ENCODE peak calls at places on chromosomes 12 and 14, in ten cellular contexts. I is fibroblast of pulmonary artery, F is K562, G is lower lobe of right lung, S is epithelial cell of esophagus, X is PC-3, B is uterus, H is tibial nerve, R is tibial artery, A is colonic mucosa. Y is an unnamed sample.
A peak's percentile ranks its signal among the peaks of the same experiment; 100 is the strongest.

GRCh38 chr12:27515671-27516070 is 8.3 kb upstream of the PPFIBP1 start:
- DNase-seq in I (no peak), F (no peak), G (no peak), S (no peak), X (no peak), B (no peak), H (no peak), R (no peak), A (no peak), Y (no peak)

GRCh38 chr14:38944691-38945090 is 158.3 kb downstream of the SEC23A start:
- DNase-seq in I (peak; percentile 31), F (no peak), G (no peak), S (no peak), X (no peak), B (no peak), H (no peak), R (no peak), A (no peak), Y (no peak)

GRCh38 chr14:50726372-50727107 is 58.4 kb upstream of the SAV1 start:
- DNase-seq in I (peak; percentile 42), F (no peak), G (no peak), S (peak; percentile 67), X (peak; percentile 77), B (no peak), H (no peak), R (no peak), A (no peak), Y (peak; percentile 93)

GRCh38 chr14:64801800-64802199 is 77.9 kb downstream of the SPTB start:
- DNase-seq in I (peak; percentile 17), F (peak; percentile 40), G (no peak), S (peak; percentile 13), X (peak; percentile 59), B (no peak), H (no peak), R (no peak), A (no peak), Y (no peak)

GRCh38 chr12:91958816-91959215 is 186.8 kb downstream of the BTG1 start:
- DNase-seq in I (peak; percentile 43), F (no peak), G (no peak), S (peak; percentile 63), X (peak; percentile 51), B (no peak), H (no peak), R (no peak), A (no peak), Y (peak; percentile 25)

GRCh38 chr14:33573296-33573695 is 377.6 kb downstream of the EGLN3 start:
- DNase-seq in I (no peak), F (no peak), G (no peak), S (no peak), X (no peak), B (no peak), H (no peak), R (no peak), A (no peak), Y (no peak)

GRCh38 chr14:90354551-90355298 is 23.0 kb upstream of the NRDE2 start:
- DNase-seq in I (peak; percentile 11), F (no peak), G (no peak), S (no peak), X (no peak), B (no peak), H (no peak), R (no peak), A (no peak), Y (no peak)

GRCh38 chr14:49621114-49621881 is 699 bp downstream of the MGAT2 start:
- DNase-seq in I (peak; percentile 61), F (no peak), G (peak; percentile 90), S (no peak), X (peak; percentile 43), B (peak; percentile 72), H (peak; percentile 34), R (peak; percentile 72), A (peak; percentile 67), Y (no peak)

DNA sequence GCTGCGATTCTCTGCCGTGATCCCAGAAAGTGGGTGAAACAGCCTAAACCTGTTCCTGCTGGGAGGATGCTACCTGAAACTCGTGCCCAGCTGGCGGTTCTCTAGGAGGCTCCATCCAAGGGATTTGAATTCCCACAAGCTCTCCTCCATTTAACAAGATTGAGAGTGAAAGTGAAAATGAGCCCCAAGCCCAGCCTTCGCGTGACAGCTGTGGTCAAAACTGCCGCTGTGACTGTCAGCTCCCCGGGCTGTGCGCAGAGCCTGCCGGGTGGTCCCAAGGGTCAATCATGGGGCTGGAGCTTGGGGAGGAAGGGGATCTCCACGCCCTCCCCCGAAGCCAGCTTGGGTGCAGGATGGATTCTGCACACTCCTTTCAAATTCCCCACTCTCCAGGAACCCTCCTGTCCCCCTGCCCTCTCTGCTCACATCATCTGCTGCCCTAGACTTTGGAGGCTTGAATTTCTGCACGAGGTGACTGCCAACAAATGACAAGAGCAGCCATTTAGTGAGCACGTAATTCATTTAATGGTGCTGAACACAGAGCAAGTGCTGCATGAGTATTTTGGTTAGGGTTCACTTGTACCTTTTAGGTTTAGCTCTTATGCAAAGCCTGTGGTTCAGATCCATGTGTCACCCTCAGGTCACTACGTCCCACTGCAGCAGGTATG is 5.3 kb downstream of the ASB2 start:
- DNase-seq in I (no peak), F (no peak), G (peak; percentile 60), S (no peak), X (no peak), B (no peak), H (no peak), R (no peak), A (no peak), Y (no peak)
- H3K4me3 ChIP-seq in I (no peak overlapping the region), F (no peak overlapping the region), G (peak overlapping the region; percentile 49), S (no peak overlapping the region), X (peak overlapping the region; percentile 41), B (no peak overlapping the region), H (no peak overlapping the region), R (peak overlapping the region; percentile 43), A (peak overlapping the region; percentile 25), Y (peak overlapping the region; percentile 8)

GRCh38 chr14:68789002-68789797 is 3.7 kb downstream of the ZFP36L1 start:
- DNase-seq in I (peak; percentile 76), F (peak; percentile 73), G (peak; percentile 91), S (peak; percentile 70), X (peak; percentile 89), B (peak; percentile 84), H (peak; percentile 71), R (peak; percentile 82), A (peak; percentile 89), Y (no peak)

GRCh38 chr14:68791078-68791983 is 1.5 kb downstream of the ZFP36L1 start:
- DNase-seq in I (peak; percentile 39), F (no peak), G (no peak), S (no peak), X (peak; percentile 41), B (no peak), H (no peak), R (no peak), A (peak; percentile 60), Y (no peak)

GRCh38 chr14:68788275-68789001 is 4.4 kb downstream of the ZFP36L1 start:
- DNase-seq in I (peak; percentile 42), F (no peak), G (no peak), S (no peak), X (no peak), B (no peak), H (no peak), R (no peak), A (no peak), Y (no peak)

GRCh38 chr14:68790656-68791077 is 2.2 kb downstream of the ZFP36L1 start:
- DNase-seq in I (peak; percentile 33), F (no peak), G (no peak), S (no peak), X (peak; percentile 49), B (no peak), H (no peak), R (no peak), A (peak; percentile 43), Y (no peak)

GRCh38 chr14:68789798-68790655 is 2.8 kb downstream of the ZFP36L1 start:
- DNase-seq in I (peak; percentile 53), F (no peak), G (no peak), S (no peak), X (no peak), B (no peak), H (no peak), R (no peak), A (peak; percentile 52), Y (no peak)
- TF ChIP-seq CTCF in I (no peak), F (no peak), G (no peak), S (no peak), X (peak; percentile 9), B (no peak), H (no peak), R (no peak), A (no peak), Y (no peak)

DNA sequence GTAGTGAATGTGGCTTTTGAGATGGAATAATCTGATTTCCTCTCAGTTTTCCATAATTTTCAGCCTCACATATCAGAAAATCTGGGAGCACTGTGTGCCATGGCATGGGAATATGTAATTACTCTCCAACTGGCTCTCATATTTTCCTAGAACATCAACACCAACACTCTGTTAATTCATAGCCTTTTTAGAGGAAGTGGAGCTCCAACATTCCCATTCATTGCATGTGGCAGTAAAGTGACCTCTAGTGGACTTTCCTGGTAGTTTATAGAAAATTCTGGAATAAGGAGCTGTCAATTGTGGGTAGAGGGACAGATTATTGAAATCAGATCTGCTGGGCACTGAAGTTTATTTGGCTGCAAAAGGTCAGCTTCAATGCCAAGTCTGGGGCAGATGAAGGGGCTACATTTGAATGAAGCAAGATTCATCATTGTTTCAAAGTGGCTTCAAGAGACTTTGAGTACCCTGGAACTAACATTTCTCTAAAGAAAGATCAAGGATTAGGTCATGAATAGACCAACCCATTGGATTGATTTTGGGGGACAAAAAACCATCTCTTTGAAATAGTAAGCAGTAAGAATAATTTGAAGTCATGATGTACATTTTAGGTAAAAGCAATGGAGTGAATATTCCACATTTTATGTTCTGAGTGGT is 23.6 kb upstream of the USP44 start:
- DNase-seq in I (peak; percentile 56), F (peak; percentile 27), G (no peak), S (peak; percentile 60), X (peak; percentile 82), B (no peak), H (no peak), R (no peak), A (no peak), Y (no peak)
- H3K4me3 ChIP-seq in I (no peak overlapping the region), F (no peak overlapping the region), G (no peak overlapping the region), S (no peak overlapping the region), X (no peak overlapping the region), B (no peak overlapping the region), H (no peak overlapping the region), R (no peak overlapping the region), A (no peak overlapping the region), Y (no peak overlapping the region)

GRCh38 chr12:52310622-52311281 is 10.4 kb downstream of the KRT83 start:
- DNase-seq in I (peak; percentile 36), F (no peak), G (no peak), S (peak; percentile 42), X (no peak), B (no peak), H (no peak), R (no peak), A (no peak), Y (no peak)

GRCh38 chr12:52307836-52308806 is 13.1 kb downstream of the KRT83 start:
- DNase-seq in I (peak; percentile 23), F (no peak), G (peak; percentile 78), S (peak; percentile 66), X (peak; percentile 59), B (peak; percentile 20), H (no peak), R (peak; percentile 55), A (peak; percentile 45), Y (no peak)

GRCh38 chr12:52300796-52301691 is 9.7 kb upstream of the KRT81 start:
- DNase-seq in I (peak; percentile 21), F (no peak), G (no peak), S (no peak), X (no peak), B (no peak), H (no peak), R (no peak), A (no peak), Y (no peak)

GRCh38 chr12:52308807-52309425 is 12.3 kb downstream of the KRT83 start:
- DNase-seq in I (no peak), F (no peak), G (no peak), S (no peak), X (no peak), B (no peak), H (no peak), R (no peak), A (no peak), Y (no peak)

DNA sequence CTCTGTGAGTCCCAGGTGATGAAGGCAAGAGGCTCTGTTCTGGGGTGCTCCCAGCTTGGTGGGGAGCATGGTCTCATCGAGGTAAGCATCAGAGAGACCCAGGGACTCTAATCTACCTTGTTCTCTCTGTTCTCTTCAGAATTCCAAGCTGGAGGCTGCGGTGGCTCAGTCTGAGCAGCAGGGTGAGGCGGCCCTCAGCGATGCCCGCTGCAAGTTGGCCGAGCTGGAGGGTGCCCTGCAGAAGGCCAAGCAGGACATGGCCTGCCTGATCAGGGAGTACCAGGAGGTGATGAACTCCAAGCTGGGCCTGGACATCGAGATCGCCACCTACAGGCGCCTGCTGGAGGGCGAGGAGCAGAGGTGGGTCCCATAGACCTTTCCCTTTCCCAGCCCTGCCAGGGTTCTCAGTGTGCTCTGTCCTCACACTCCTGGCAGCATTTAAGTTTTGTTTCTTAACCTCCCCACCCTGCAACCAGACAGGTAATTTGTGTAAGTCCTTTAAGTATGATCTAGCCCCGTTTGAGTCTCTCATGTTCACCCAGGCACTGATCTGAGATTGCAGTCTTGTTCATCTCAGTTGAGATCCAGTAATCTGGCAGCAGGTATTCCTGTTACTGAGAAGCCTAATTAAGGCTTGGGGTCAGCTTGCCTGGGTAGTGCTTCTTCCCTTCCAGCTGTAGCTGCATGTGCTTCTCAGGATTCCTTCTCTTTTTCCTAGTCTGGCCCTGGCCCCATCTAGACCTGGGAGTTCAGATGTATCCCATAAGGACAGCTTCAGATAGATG is 14.8 kb upstream of the KRT81 start:
- DNase-seq in I (no peak), F (no peak), G (no peak), S (no peak), X (no peak), B (no peak), H (no peak), R (no peak), A (no peak), Y (no peak)
- TF ChIP-seq CTCF in I (peak; percentile 30), F (peak; percentile 16), G (no peak), S (peak; percentile 4), X (peak; percentile 56), B (no peak), H (no peak), R (no peak), A (no peak), Y (no peak)

Y was measured in AG09309.